ENCODE peak calls at places on chromosomes 3 and 15, in eight cellular contexts. O is colonic mucosa; L is dorsolateral prefrontal cortex; I is CD4-positive, CD25-positive, alpha-beta regulatory T cell; F is H9; S is breast epithelium; P is suprapubic skin; Y is ovary. Z is an unnamed sample.

GRCh38 chr3:123802007-123802630 is 82.0 kb downstream of the MYLK start:
- DNase-seq in O (no peak), L (no peak), I (no peak), F (no peak), S (no peak), P (no peak), Y (no peak), Z (no peak)

GRCh38 chr15:33453761-33454160 is 143.0 kb downstream of the RYR3 start:
- DNase-seq in O (no peak), L (no peak), I (no peak), F (no peak), S (no peak), P (no peak), Y (no peak), Z (no peak)

GRCh38 chr3:24222165-24222805 is 272.4 kb downstream of the THRB start:
- DNase-seq in O (no peak), L (no peak), I (no peak), F (no peak), S (no peak), P (no peak), Y (no peak), Z (no peak)

GRCh38 chr3:17625111-17625510 is 117.3 kb downstream of the TBC1D5 start:
- DNase-seq in O (no peak), L (no peak), I (no peak), F (no peak), S (no peak), P (no peak), Y (no peak), Z (no peak)

GRCh38 chr3:123635717-123636116 is 50.9 kb upstream of the HACD2 start:
- DNase-seq in O (no peak), L (no peak), I (no peak), F (no peak), S (no peak), P (no peak), Y (no peak), Z (no peak)

GRCh38 chr3:57967590-57967989 is 40.6 kb upstream of the FLNB start:
- DNase-seq in O (peak; percentile 80), L (no peak), I (peak; percentile 15), F (no peak), S (no peak), P (no peak), Y (no peak), Z (no peak)

GRCh38 chr3:30258426-30259392 is 347.7 kb upstream of the TGFBR2 start:
- DNase-seq in O (peak; percentile 56), L (no peak), I (no peak), F (no peak), S (no peak), P (no peak), Y (no peak), Z (peak; percentile 53)

GRCh38 chr15:91752081-91752810 is 101.3 kb upstream of the SLCO3A1 start:
- DNase-seq in O (no peak), L (peak; percentile 65), I (no peak), F (no peak), S (no peak), P (no peak), Y (no peak), Z (no peak)

GRCh38 chr3:69806735-69807438 is 67.6 kb downstream of the MITF start:
- DNase-seq in O (no peak), L (no peak), I (no peak), F (no peak), S (no peak), P (no peak), Y (no peak), Z (no peak)

GRCh38 chr15:23877502-23878412 is 190.7 kb upstream of the NDN start:
- DNase-seq in O (peak; percentile 58), L (no peak), I (no peak), F (peak; percentile 83), S (no peak), P (no peak), Y (peak; percentile 57), Z (peak; percentile 84)

GRCh38 chr3:116267139-116267538 is 178.1 kb downstream of the LSAMP start:
- DNase-seq in O (no peak), L (no peak), I (no peak), F (no peak), S (no peak), P (no peak), Y (no peak), Z (no peak)

GRCh38 chr3:171165499-171165921 is 139.0 kb upstream of the SLC2A2 start:
- DNase-seq in O (no peak), L (no peak), I (no peak), F (peak; percentile 76), S (no peak), P (no peak), Y (no peak), Z (no peak)

GRCh38 chr3:179281825-179282224 is 30.9 kb upstream of the KCNMB3 start:
- DNase-seq in O (no peak), L (no peak), I (no peak), F (no peak), S (no peak), P (no peak), Y (no peak), Z (no peak)

GRCh38 chr15:85380860-85381535 is 595 bp downstream of the AKAP13 start:
- DNase-seq in O (peak; percentile 54), L (no peak), I (peak; percentile 62), F (no peak), S (no peak), P (peak; percentile 75), Y (no peak), Z (peak; percentile 72)

GRCh38 chr15:74529911-74530310 is 11.1 kb upstream of the ARID3B start:
- DNase-seq in O (no peak), L (no peak), I (no peak), F (no peak), S (no peak), P (no peak), Y (no peak), Z (no peak)

GRCh38 chr15:92906563-92907081 is 6.5 kb downstream of the CHD2 start:
- DNase-seq in O (peak; percentile 65), L (no peak), I (no peak), F (no peak), S (no peak), P (no peak), Y (no peak), Z (peak; percentile 65)

GRCh38 chr3:187734841-187735240 is 10.4 kb downstream of the BCL6 start:
- DNase-seq in O (no peak), L (no peak), I (no peak), F (no peak), S (no peak), P (no peak), Y (no peak), Z (no peak)

GRCh38 chr15:36075333-36075732 is 504.1 kb upstream of the CDIN1 start:
- DNase-seq in O (no peak), L (no peak), I (no peak), F (no peak), S (no peak), P (no peak), Y (no peak), Z (no peak)

GRCh38 chr3:43073836-43074220 is 32.1 kb downstream of the POMGNT2 start:
- DNase-seq in O (no peak), L (no peak), I (no peak), F (no peak), S (no peak), P (no peak), Y (no peak), Z (no peak)
- H3K27ac ChIP-seq in O (no peak overlapping the region), L (peak overlapping the region; percentile 57), I (no peak overlapping the region), F (no peak overlapping the region), S (no peak overlapping the region), P (no peak overlapping the region), Y (no peak overlapping the region), Z (no peak overlapping the region)

GRCh38 chr15:68578960-68579935 is at the start of gene CORO2B:
- DNase-seq in O (no peak), L (peak; percentile 56), I (no peak), F (peak; percentile 61), S (no peak), P (no peak), Y (peak; percentile 67), Z (peak; percentile 54)
- H3K27ac ChIP-seq in O (no peak within 1 kb of the TSS), L (peak within 1 kb of the TSS; percentile 97), I (no peak within 1 kb of the TSS), F (no peak within 1 kb of the TSS), S (peak within 1 kb of the TSS; percentile 78), P (peak within 1 kb of the TSS; percentile 65), Y (peak within 1 kb of the TSS; percentile 96), Z (no peak within 1 kb of the TSS)

GRCh38 chr15:43775411-43775965 is 1.3 kb downstream of the ELL3 start:
- DNase-seq in O (peak; percentile 95), L (no peak), I (no peak), F (peak; percentile 76), S (peak; percentile 69), P (peak; percentile 76), Y (peak; percentile 51), Z (peak; percentile 85)
- H3K27ac ChIP-seq in O (peak overlapping the region; percentile 96), L (no peak overlapping the region), I (no peak overlapping the region), F (no peak overlapping the region), S (peak overlapping the region; percentile 94), P (peak overlapping the region; percentile 89), Y (peak overlapping the region; percentile 73), Z (peak overlapping the region; percentile 65)

DNA sequence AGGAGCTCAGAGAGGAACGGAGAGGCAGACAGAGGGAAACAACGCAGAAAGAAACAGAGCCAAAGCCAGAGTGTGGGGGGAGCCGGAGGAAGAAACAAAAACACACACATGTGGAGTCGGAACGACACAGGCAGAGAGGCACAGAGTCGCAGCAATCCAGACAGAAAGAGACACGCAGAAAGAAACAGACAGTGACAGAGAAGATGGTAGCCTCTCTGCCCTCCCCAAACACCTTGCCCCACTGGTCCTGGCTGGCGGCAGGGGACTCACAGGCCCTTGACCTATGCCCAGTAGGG is 1.7 kb downstream of the NCKIPSD start:
- DNase-seq in O (no peak), L (no peak), I (no peak), F (no peak), S (no peak), P (no peak), Y (no peak), Z (no peak)
- H3K27ac ChIP-seq in O (no peak overlapping the region), L (peak overlapping the region; percentile 57), I (no peak overlapping the region), F (no peak overlapping the region), S (peak overlapping the region; percentile 75), P (no peak overlapping the region), Y (peak overlapping the region; percentile 2), Z (peak overlapping the region; percentile 66)

GRCh38 chr3:13895155-13896105 is 15.6 kb upstream of the WNT7A start:
- DNase-seq in O (peak; percentile 96), L (peak; percentile 79), I (peak; percentile 91), F (peak; percentile 97), S (peak; percentile 92), P (peak; percentile 97), Y (peak; percentile 96), Z (peak; percentile 97)
- H3K27ac ChIP-seq in O (no peak overlapping the region), L (peak overlapping the region; percentile 48), I (peak overlapping the region; percentile 69), F (no peak overlapping the region), S (peak overlapping the region; percentile 72), P (peak overlapping the region; percentile 40), Y (peak overlapping the region; percentile 57), Z (peak overlapping the region; percentile 36)

GRCh38 chr3:10368512-10368911 is 47.6 kb upstream of the SEC13 start:
- DNase-seq in O (no peak), L (no peak), I (no peak), F (no peak), S (no peak), P (no peak), Y (no peak), Z (no peak)
- H3K27ac ChIP-seq in O (no peak overlapping the region), L (no peak overlapping the region), I (no peak overlapping the region), F (no peak overlapping the region), S (no peak overlapping the region), P (no peak overlapping the region), Y (no peak overlapping the region), Z (no peak overlapping the region)